ENCODE peak calls at places on chromosomes 12 and 14, in six cellular contexts. P is IMR-90, S is ovary, K is tibial nerve, D is testis, Y is substantia nigra. X is an unnamed sample.

GRCh38 chr14:64508215-64508776 is 3.7 kb downstream of the ZBTB1 start:
- DNase-seq in P (no peak), S (no peak), K (no peak), D (no peak), Y (no peak), X (no peak)

GRCh38 chr12:57620936-57621496 is 9.8 kb downstream of the ARHGEF25 start:
- DNase-seq in P (no peak), S (no peak), K (no peak), D (peak; percentile 34), Y (no peak), X (peak; percentile 85)

GRCh38 chr14:75607044-75607443 is 28.6 kb downstream of the FLVCR2 start:
- DNase-seq in P (no peak), S (no peak), K (no peak), D (no peak), Y (no peak), X (no peak)

GRCh38 chr14:26199096-26199495 is 398.7 kb downstream of the NOVA1 start:
- DNase-seq in P (no peak), S (no peak), K (no peak), D (no peak), Y (no peak), X (no peak)

GRCh38 chr12:99711246-99711645 is 63.7 kb downstream of the GARIN6 start:
- DNase-seq in P (no peak), S (no peak), K (no peak), D (no peak), Y (no peak), X (no peak)

GRCh38 chr12:130164931-130165330 is 2.7 kb downstream of the FZD10 start:
- DNase-seq in P (no peak), S (no peak), K (no peak), D (no peak), Y (no peak), X (no peak)

GRCh38 chr14:106875503-106875902 is 1349.1 kb downstream of the TMEM121 start:
- DNase-seq in P (no peak), S (peak; percentile 60), K (no peak), D (peak; percentile 78), Y (no peak), X (peak; percentile 69)

GRCh38 chr12:19692566-19692965 is 253.3 kb downstream of the AEBP2 start:
- DNase-seq in P (no peak), S (no peak), K (no peak), D (no peak), Y (no peak), X (no peak)

GRCh38 chr12:121649403-121649802 is 20.1 kb downstream of the MORN3 start:
- DNase-seq in P (no peak), S (no peak), K (no peak), D (no peak), Y (no peak), X (no peak)

GRCh38 chr14:106039400-106039799 is 513.0 kb downstream of the TMEM121 start:
- DNase-seq in P (no peak), S (no peak), K (no peak), D (no peak), Y (no peak), X (no peak)

GRCh38 chr12:57129311-57130288 is 1.3 kb downstream of the LRP1 start:
- DNase-seq in P (no peak), S (no peak), K (no peak), D (no peak), Y (no peak), X (no peak)

GRCh38 chr12:53518381-53518780 is 11.1 kb upstream of the NPFF start:
- DNase-seq in P (peak; percentile 41), S (no peak), K (no peak), D (no peak), Y (no peak), X (no peak)

GRCh38 chr12:53524476-53524875 is 17.2 kb upstream of the NPFF start:
- DNase-seq in P (no peak), S (no peak), K (no peak), D (no peak), Y (no peak), X (no peak)

DNA sequence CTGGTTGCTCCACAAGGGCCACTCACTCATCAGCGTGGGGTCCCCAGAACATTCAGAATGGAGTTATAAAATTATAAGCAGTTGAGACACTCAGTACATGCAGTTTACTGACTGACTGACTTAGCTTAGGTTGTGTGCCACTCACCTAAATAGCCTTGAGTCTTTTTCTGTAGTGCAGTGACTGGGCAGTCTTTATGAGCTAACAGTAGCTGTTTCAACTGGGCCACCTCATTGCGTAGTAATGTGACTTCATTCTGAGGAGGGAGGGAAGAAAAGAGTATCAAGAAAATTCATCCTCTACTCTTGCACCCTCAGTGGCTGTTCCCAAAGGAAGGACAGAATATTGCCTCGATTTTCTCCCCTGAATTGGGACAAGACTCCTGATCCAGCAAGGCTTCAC is 15.8 kb upstream of the NPFF start:
- DNase-seq in P (peak; percentile 66), S (no peak), K (no peak), D (no peak), Y (no peak), X (no peak)
- H3K27ac ChIP-seq in P (no peak overlapping the region), S (no peak overlapping the region), K (no peak overlapping the region), D (no peak overlapping the region), Y (no peak overlapping the region), X (no peak overlapping the region)

GRCh38 chr12:15633201-15633600 is 156.0 kb downstream of the EPS8 start:
- DNase-seq in P (no peak), S (no peak), K (no peak), D (no peak), Y (no peak), X (no peak)

GRCh38 chr12:15632708-15633107 is 156.5 kb downstream of the EPS8 start:
- DNase-seq in P (no peak), S (no peak), K (no peak), D (no peak), Y (no peak), X (no peak)

GRCh38 chr12:15634010-15634676 is 155.0 kb downstream of the EPS8 start:
- DNase-seq in P (peak; percentile 70), S (no peak), K (no peak), D (no peak), Y (no peak), X (no peak)

GRCh38 chr12:15638231-15638630 is 151.0 kb downstream of the EPS8 start:
- DNase-seq in P (no peak), S (no peak), K (no peak), D (no peak), Y (no peak), X (no peak)

DNA sequence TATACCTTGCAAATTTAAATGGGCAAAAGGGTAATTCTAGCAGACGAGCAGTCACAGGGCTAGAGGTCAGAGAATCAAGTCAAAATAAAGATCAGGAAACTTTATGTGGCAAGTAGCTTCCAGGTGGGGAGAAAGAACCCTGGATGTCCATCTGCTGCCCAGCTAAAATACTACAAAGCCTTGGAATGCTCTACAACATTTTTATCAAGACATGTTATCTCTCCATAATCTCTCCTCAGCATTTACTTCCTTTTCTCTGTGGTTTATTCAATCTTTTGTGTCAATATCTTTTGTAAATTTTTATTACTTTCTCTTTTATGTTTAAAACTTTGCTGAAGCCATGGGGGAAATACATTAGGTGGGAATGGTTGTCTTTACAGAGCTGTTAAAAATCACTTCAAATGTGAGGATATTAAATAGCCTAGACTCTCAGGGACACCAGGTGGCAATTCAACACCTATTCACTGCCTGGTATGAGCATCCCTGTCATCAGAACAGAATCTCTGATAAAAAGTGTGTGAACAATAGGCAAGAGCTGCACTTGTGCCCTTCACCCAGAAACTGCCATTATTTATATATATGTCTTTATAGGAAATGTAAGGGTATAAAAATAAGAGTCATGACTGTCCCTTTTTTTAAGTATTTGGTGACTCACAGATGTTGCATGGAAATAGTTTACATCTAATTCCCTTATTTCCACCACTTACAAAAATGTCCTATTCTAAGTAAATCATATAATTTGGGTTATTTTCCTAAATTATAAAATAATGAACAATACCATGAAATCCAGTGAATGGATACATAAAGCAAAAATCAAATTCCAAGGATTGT is 152.9 kb downstream of the EPS8 start:
- DNase-seq in P (no peak), S (no peak), K (no peak), D (no peak), Y (no peak), X (no peak)
- H3K27ac ChIP-seq in P (no peak overlapping the region), S (no peak overlapping the region), K (no peak overlapping the region), D (no peak overlapping the region), Y (no peak overlapping the region), X (no peak overlapping the region)

GRCh38 chr14:99600232-99600888 is 3.6 kb downstream of the CCDC85C start:
- DNase-seq in P (no peak), S (no peak), K (no peak), D (no peak), Y (no peak), X (no peak)

GRCh38 chr14:99601301-99601945 is 2.6 kb downstream of the CCDC85C start:
- DNase-seq in P (peak; percentile 65), S (no peak), K (no peak), D (peak; percentile 79), Y (no peak), X (peak; percentile 58)

GRCh38 chr14:99602788-99603415 is 1.1 kb downstream of the CCDC85C start:
- DNase-seq in P (no peak), S (no peak), K (no peak), D (no peak), Y (no peak), X (no peak)

GRCh38 chr14:99603471-99603933 is 505 bp downstream of the CCDC85C start:
- DNase-seq in P (peak; percentile 49), S (peak; percentile 30), K (no peak), D (peak; percentile 35), Y (no peak), X (no peak)

DNA sequence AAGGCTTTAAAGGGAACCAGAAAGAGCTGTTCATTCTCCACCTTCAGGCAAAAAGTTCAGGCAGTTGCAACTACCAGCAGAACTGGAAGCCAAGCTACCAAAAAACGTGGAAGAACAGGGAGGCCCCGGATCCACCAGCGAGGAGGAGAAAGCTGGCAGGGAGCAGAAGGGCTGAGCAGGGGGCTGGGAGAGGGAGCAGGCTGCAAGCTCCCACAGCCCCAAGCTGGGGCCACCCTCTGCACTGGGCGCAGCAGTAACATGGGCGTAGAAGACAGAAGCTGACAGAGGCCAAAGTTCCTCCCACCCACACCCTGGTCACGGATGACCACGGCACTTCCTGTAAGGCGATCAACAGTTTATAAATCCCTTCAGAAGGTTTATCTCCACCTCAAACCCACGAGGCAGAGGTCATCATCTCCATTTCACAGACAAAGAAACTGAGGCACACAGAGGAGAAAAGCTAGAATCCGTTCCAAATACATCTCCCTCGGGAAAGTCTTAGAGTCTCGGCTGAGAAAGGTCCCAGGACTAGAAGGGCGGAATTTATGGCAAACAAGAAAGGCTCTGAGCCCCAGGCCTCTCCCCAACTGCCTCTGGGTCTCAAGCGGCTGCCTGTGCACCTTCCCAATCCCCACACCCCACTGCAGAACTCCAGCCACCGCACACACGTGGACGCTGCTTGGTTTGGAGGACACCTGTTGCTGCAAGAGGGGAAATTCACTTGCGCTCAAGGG is 1.8 kb downstream of the CCDC85C start:
- DNase-seq in P (peak; percentile 37), S (no peak), K (no peak), D (peak; percentile 39), Y (no peak), X (no peak)
- H3K27ac ChIP-seq in P (peak overlapping the region; percentile 56), S (no peak overlapping the region), K (no peak overlapping the region), D (no peak overlapping the region), Y (no peak overlapping the region), X (peak overlapping the region; percentile 65)

DNA sequence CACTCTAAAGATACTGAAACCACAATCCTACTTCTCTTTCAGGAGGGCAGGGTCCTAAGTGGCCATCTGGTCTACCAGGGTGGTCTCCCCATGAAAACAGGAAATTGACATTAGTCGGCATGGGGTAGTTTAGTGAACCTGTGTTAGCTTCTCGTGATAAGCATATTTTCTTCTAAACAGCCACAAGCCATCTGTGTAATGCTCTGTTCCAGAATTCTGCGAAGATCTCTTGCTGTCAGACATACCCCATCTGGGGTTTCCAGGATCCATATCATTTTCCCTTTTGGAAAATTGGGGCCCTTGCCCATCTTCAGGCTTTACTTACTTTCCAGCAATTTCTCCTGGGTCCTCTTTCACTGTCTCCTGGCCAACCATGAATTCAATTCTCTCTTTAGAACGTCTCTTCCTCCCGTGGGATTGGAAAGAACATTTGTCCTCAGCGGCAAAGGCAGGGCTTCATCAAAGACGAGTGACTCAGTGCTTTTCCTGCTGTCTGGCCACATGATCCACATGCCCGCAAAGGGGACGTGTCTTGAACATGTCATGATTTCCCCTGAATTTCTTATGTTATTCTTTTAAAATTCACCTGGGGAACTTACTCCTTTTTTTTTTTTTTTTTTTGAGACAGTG is 21.4 kb upstream of the NCOR2 start:
- DNase-seq in P (peak; percentile 81), S (peak; percentile 49), K (peak; percentile 40), D (peak; percentile 52), Y (no peak), X (no peak)
- H3K27ac ChIP-seq in P (peak overlapping the region; percentile 19), S (peak overlapping the region; percentile 35), K (peak overlapping the region; percentile 40), D (no peak overlapping the region), Y (no peak overlapping the region), X (peak overlapping the region; percentile 50)

X was measured in left lung.